ENCODE peak calls at places on chromosomes 11 and 22, in ten cellular contexts. One of them, this sample, is unnamed.

GRCh38 chr11:103433380-103433779 is 324.2 kb downstream of the DYNC2H1 start:
- DNase-seq in AG10803: peak
- DNase-seq in esophagus squamous epithelium: no peak
- DNase-seq in PC-3: peak
- DNase-seq in RWPE1: peak
- DNase-seq in fibroblast of mammary gland: peak
- DNase-seq in WTC11: no peak
- DNase-seq in stomach: no peak
- DNase-seq in epithelial cell of esophagus: peak
- DNase-seq in heart right ventricle: no peak
- DNase-seq in this sample: no peak

GRCh38 chr22:44532466-44533025 is 34.5 kb upstream of the RTL6 start:
- DNase-seq in PC-3: peak
- DNase-seq in epithelial cell of esophagus: no peak
- DNase-seq in RWPE1: no peak
- DNase-seq in stomach: no peak
- DNase-seq in fibroblast of mammary gland: no peak
- DNase-seq in WTC11: no peak
- DNase-seq in esophagus squamous epithelium: no peak
- DNase-seq in heart right ventricle: no peak
- DNase-seq in AG10803: no peak
- DNase-seq in this sample: no peak

GRCh38 chr11:62179995-62180394 is 10.0 kb upstream of the SCGB1D1 start:
- DNase-seq in WTC11: no peak
- DNase-seq in fibroblast of mammary gland: no peak
- DNase-seq in AG10803: no peak
- DNase-seq in heart right ventricle: no peak
- DNase-seq in PC-3: no peak
- DNase-seq in stomach: no peak
- DNase-seq in RWPE1: no peak
- DNase-seq in esophagus squamous epithelium: no peak
- DNase-seq in epithelial cell of esophagus: no peak
- DNase-seq in this sample: no peak

GRCh38 chr11:115190196-115190595 is 314.0 kb downstream of the CADM1 start:
- DNase-seq in WTC11: no peak
- DNase-seq in fibroblast of mammary gland: no peak
- DNase-seq in epithelial cell of esophagus: no peak
- DNase-seq in esophagus squamous epithelium: no peak
- DNase-seq in AG10803: no peak
- DNase-seq in heart right ventricle: no peak
- DNase-seq in stomach: no peak
- DNase-seq in PC-3: no peak
- DNase-seq in RWPE1: no peak
- DNase-seq in this sample: no peak

GRCh38 chr11:131428853-131429252 is 58.4 kb downstream of the NTM start:
- DNase-seq in heart right ventricle: no peak
- DNase-seq in WTC11: no peak
- DNase-seq in PC-3: peak
- DNase-seq in fibroblast of mammary gland: no peak
- DNase-seq in RWPE1: no peak
- DNase-seq in AG10803: no peak
- DNase-seq in stomach: no peak
- DNase-seq in esophagus squamous epithelium: no peak
- DNase-seq in epithelial cell of esophagus: peak
- DNase-seq in this sample: no peak

GRCh38 chr11:87926250-87926970 is 248.8 kb downstream of the RAB38 start:
- DNase-seq in AG10803: peak
- DNase-seq in stomach: no peak
- DNase-seq in WTC11: no peak
- DNase-seq in PC-3: peak
- DNase-seq in heart right ventricle: no peak
- DNase-seq in epithelial cell of esophagus: peak
- DNase-seq in fibroblast of mammary gland: peak
- DNase-seq in RWPE1: peak
- DNase-seq in esophagus squamous epithelium: no peak
- DNase-seq in this sample: no peak

GRCh38 chr11:130561441-130561881 is 113.0 kb downstream of the ADAMTS15 start:
- DNase-seq in RWPE1: no peak
- DNase-seq in stomach: no peak
- DNase-seq in WTC11: no peak
- DNase-seq in epithelial cell of esophagus: no peak
- DNase-seq in heart right ventricle: no peak
- DNase-seq in fibroblast of mammary gland: peak
- DNase-seq in esophagus squamous epithelium: no peak
- DNase-seq in AG10803: peak
- DNase-seq in PC-3: peak
- DNase-seq in this sample: no peak

GRCh38 chr11:10659339-10660216 is 34.0 kb downstream of the IRAG1 start:
- DNase-seq in epithelial cell of esophagus: peak
- DNase-seq in RWPE1: peak
- DNase-seq in esophagus squamous epithelium: no peak
- DNase-seq in heart right ventricle: no peak
- DNase-seq in AG10803: peak
- DNase-seq in fibroblast of mammary gland: peak
- DNase-seq in stomach: no peak
- DNase-seq in PC-3: peak
- DNase-seq in WTC11: no peak
- DNase-seq in this sample: no peak

GRCh38 chr11:111923951-111924350 is 5.2 kb downstream of the C11orf52 start:
- DNase-seq in fibroblast of mammary gland: no peak
- DNase-seq in AG10803: no peak
- DNase-seq in PC-3: no peak
- DNase-seq in epithelial cell of esophagus: peak
- DNase-seq in RWPE1: no peak
- DNase-seq in heart right ventricle: no peak
- DNase-seq in esophagus squamous epithelium: no peak
- DNase-seq in WTC11: no peak
- DNase-seq in stomach: no peak
- DNase-seq in this sample: no peak

GRCh38 chr11:108863528-108863927 is 198.7 kb downstream of the DDX10 start:
- DNase-seq in PC-3: no peak
- DNase-seq in fibroblast of mammary gland: no peak
- DNase-seq in heart right ventricle: no peak
- DNase-seq in WTC11: no peak
- DNase-seq in stomach: no peak
- DNase-seq in esophagus squamous epithelium: no peak
- DNase-seq in RWPE1: no peak
- DNase-seq in AG10803: no peak
- DNase-seq in epithelial cell of esophagus: no peak
- DNase-seq in this sample: no peak

GRCh38 chr22:47221840-47222615 is 459.6 kb downstream of the TBC1D22A start:
- DNase-seq in WTC11: no peak
- DNase-seq in stomach: no peak
- DNase-seq in epithelial cell of esophagus: no peak
- DNase-seq in RWPE1: no peak
- DNase-seq in PC-3: no peak
- DNase-seq in AG10803: no peak
- DNase-seq in esophagus squamous epithelium: no peak
- DNase-seq in fibroblast of mammary gland: no peak
- DNase-seq in heart right ventricle: no peak
- DNase-seq in this sample: no peak

GRCh38 chr11:70139785-70140410 is 61.8 kb downstream of the ANO1 start:
- DNase-seq in PC-3: no peak
- DNase-seq in epithelial cell of esophagus: peak
- DNase-seq in RWPE1: no peak
- DNase-seq in heart right ventricle: no peak
- DNase-seq in AG10803: no peak
- DNase-seq in fibroblast of mammary gland: no peak
- DNase-seq in WTC11: no peak
- DNase-seq in stomach: peak
- DNase-seq in esophagus squamous epithelium: no peak
- DNase-seq in this sample: no peak

GRCh38 chr22:45129703-45130524 is 33.8 kb upstream of the NUP50 start:
- DNase-seq in AG10803: no peak
- DNase-seq in PC-3: no peak
- DNase-seq in heart right ventricle: no peak
- DNase-seq in WTC11: no peak
- DNase-seq in stomach: no peak
- DNase-seq in epithelial cell of esophagus: peak
- DNase-seq in esophagus squamous epithelium: no peak
- DNase-seq in fibroblast of mammary gland: no peak
- DNase-seq in RWPE1: no peak
- DNase-seq in this sample: no peak

GRCh38 chr22:36741204-36741793 is 34.6 kb downstream of the IFT27 start:
- DNase-seq in heart right ventricle: no peak
- DNase-seq in PC-3: no peak
- DNase-seq in WTC11: no peak
- DNase-seq in epithelial cell of esophagus: no peak
- DNase-seq in RWPE1: no peak
- DNase-seq in fibroblast of mammary gland: peak
- DNase-seq in stomach: peak
- DNase-seq in AG10803: no peak
- DNase-seq in esophagus squamous epithelium: no peak
- DNase-seq in this sample: no peak

GRCh38 chr22:37831472-37831871 is 8.3 kb downstream of the GALR3 start:
- DNase-seq in fibroblast of mammary gland: no peak
- DNase-seq in stomach: no peak
- DNase-seq in AG10803: no peak
- DNase-seq in epithelial cell of esophagus: no peak
- DNase-seq in WTC11: no peak
- DNase-seq in esophagus squamous epithelium: no peak
- DNase-seq in PC-3: no peak
- DNase-seq in heart right ventricle: no peak
- DNase-seq in RWPE1: no peak
- DNase-seq in this sample: no peak

GRCh38 chr11:101686514-101686913 is 102.7 kb upstream of the TRPC6 start:
- DNase-seq in WTC11: no peak
- DNase-seq in AG10803: peak
- DNase-seq in fibroblast of mammary gland: peak
- DNase-seq in epithelial cell of esophagus: peak
- DNase-seq in RWPE1: peak
- DNase-seq in esophagus squamous epithelium: no peak
- DNase-seq in heart right ventricle: no peak
- DNase-seq in stomach: no peak
- DNase-seq in PC-3: peak
- DNase-seq in this sample: no peak

GRCh38 chr22:50170453-50171318 is at the start of gene PANX2:
- DNase-seq in epithelial cell of esophagus: no peak
- DNase-seq in stomach: no peak
- DNase-seq in heart right ventricle: no peak
- DNase-seq in RWPE1: no peak
- DNase-seq in WTC11: peak
- DNase-seq in esophagus squamous epithelium: no peak
- DNase-seq in AG10803: no peak
- DNase-seq in fibroblast of mammary gland: no peak
- DNase-seq in PC-3: no peak
- DNase-seq in this sample: no peak

GRCh38 chr22:31284756-31285155 is 7.5 kb downstream of the PIK3IP1 start:
- DNase-seq in epithelial cell of esophagus: no peak
- DNase-seq in RWPE1: no peak
- DNase-seq in PC-3: no peak
- DNase-seq in esophagus squamous epithelium: no peak
- DNase-seq in heart right ventricle: no peak
- DNase-seq in AG10803: no peak
- DNase-seq in stomach: no peak
- DNase-seq in fibroblast of mammary gland: no peak
- DNase-seq in WTC11: no peak
- DNase-seq in this sample: no peak

GRCh38 chr11:8070417-8071101 is 10.5 kb upstream of the TUB start:
- DNase-seq in stomach: no peak
- DNase-seq in PC-3: peak
- DNase-seq in epithelial cell of esophagus: peak
- DNase-seq in esophagus squamous epithelium: no peak
- DNase-seq in RWPE1: peak
- DNase-seq in fibroblast of mammary gland: peak
- DNase-seq in WTC11: no peak
- DNase-seq in heart right ventricle: no peak
- DNase-seq in AG10803: peak
- DNase-seq in this sample: no peak
- TF ChIP-seq CTCF in stomach: no peak
- TF ChIP-seq CTCF in PC-3: peak
- TF ChIP-seq CTCF in epithelial cell of esophagus: peak
- TF ChIP-seq CTCF in esophagus squamous epithelium: no peak
- TF ChIP-seq CTCF in RWPE1: no peak
- TF ChIP-seq CTCF in fibroblast of mammary gland: peak
- TF ChIP-seq CTCF in WTC11: no peak
- TF ChIP-seq CTCF in heart right ventricle: peak
- TF ChIP-seq CTCF in AG10803: peak
- TF ChIP-seq CTCF in this sample: peak

GRCh38 chr11:12195773-12196172 is 85.4 kb downstream of the MICAL2 start:
- DNase-seq in stomach: no peak
- DNase-seq in AG10803: no peak
- DNase-seq in WTC11: no peak
- DNase-seq in heart right ventricle: no peak
- DNase-seq in RWPE1: no peak
- DNase-seq in esophagus squamous epithelium: no peak
- DNase-seq in fibroblast of mammary gland: no peak
- DNase-seq in PC-3: no peak
- DNase-seq in epithelial cell of esophagus: no peak
- DNase-seq in this sample: no peak
- TF ChIP-seq CTCF in stomach: no peak
- TF ChIP-seq CTCF in AG10803: no peak
- TF ChIP-seq CTCF in WTC11: no peak
- TF ChIP-seq CTCF in heart right ventricle: no peak
- TF ChIP-seq CTCF in RWPE1: no peak
- TF ChIP-seq CTCF in esophagus squamous epithelium: no peak
- TF ChIP-seq CTCF in fibroblast of mammary gland: no peak
- TF ChIP-seq CTCF in PC-3: no peak
- TF ChIP-seq CTCF in epithelial cell of esophagus: no peak
- TF ChIP-seq CTCF in this sample: no peak

GRCh38 chr22:35140879-35141745 is 75.2 kb downstream of the ISX start:
- DNase-seq in esophagus squamous epithelium: no peak
- DNase-seq in epithelial cell of esophagus: no peak
- DNase-seq in heart right ventricle: no peak
- DNase-seq in fibroblast of mammary gland: no peak
- DNase-seq in WTC11: peak
- DNase-seq in RWPE1: peak
- DNase-seq in PC-3: peak
- DNase-seq in AG10803: no peak
- DNase-seq in stomach: no peak
- DNase-seq in this sample: peak
- TF ChIP-seq CTCF in esophagus squamous epithelium: no peak
- TF ChIP-seq CTCF in epithelial cell of esophagus: no peak
- TF ChIP-seq CTCF in heart right ventricle: no peak
- TF ChIP-seq CTCF in fibroblast of mammary gland: no peak
- TF ChIP-seq CTCF in WTC11: peak
- TF ChIP-seq CTCF in RWPE1: no peak
- TF ChIP-seq CTCF in PC-3: peak
- TF ChIP-seq CTCF in AG10803: no peak
- TF ChIP-seq CTCF in stomach: no peak
- TF ChIP-seq CTCF in this sample: peak

DNA sequence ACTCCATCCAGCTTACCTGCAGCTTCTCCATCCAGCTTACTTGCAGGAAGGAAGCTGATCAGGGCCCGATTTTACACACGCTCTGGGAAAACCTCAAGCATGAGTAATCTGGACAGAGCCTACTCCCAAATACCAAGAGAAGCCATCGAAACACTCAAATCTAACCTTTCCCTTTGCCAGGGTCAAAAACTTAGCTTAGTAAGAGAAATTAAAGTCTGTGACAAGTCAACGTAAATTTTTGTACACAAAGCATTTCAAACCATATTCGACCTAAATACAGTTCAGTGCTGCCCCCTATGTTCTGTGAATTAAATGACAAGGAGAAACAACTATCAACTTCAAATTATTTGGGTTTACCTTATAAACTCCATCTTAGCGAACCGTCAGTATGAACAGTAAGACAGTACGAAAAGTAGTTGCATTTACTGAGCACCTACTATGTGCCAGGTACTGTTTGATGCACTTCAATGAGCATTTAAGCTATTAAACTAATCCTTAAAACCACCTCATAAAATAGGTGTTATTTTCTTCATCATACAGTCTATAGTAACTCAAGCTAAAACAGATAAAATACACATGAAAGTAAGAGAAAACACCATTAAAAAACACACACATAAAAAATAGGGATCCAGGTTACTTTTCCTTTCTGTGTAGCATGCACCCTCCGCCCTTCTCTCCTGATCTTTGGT is 36.9 kb downstream of the ARFGAP3 start:
- DNase-seq in heart right ventricle: no peak
- DNase-seq in PC-3: peak
- DNase-seq in AG10803: peak
- DNase-seq in esophagus squamous epithelium: no peak
- DNase-seq in stomach: no peak
- DNase-seq in fibroblast of mammary gland: peak
- DNase-seq in epithelial cell of esophagus: peak
- DNase-seq in RWPE1: peak
- DNase-seq in WTC11: no peak
- DNase-seq in this sample: no peak
- TF ChIP-seq CTCF in heart right ventricle: peak
- TF ChIP-seq CTCF in PC-3: peak
- TF ChIP-seq CTCF in AG10803: no peak
- TF ChIP-seq CTCF in esophagus squamous epithelium: no peak
- TF ChIP-seq CTCF in stomach: no peak
- TF ChIP-seq CTCF in fibroblast of mammary gland: no peak
- TF ChIP-seq CTCF in epithelial cell of esophagus: no peak
- TF ChIP-seq CTCF in RWPE1: no peak
- TF ChIP-seq CTCF in WTC11: peak
- TF ChIP-seq CTCF in this sample: peak

This sample was measured in endothelial cell.